ENCODE peak calls at places on chromosomes 3 and 15, in four cellular contexts. T is endothelial cell of umbilical vein, N is SK-N-SH, C is A549. Y is an unnamed sample.

GRCh38 chr3:41985018-41985417 is 23.1 kb upstream of the ULK4 start:
- DNase-seq in T (no peak), N (no peak), C (no peak), Y (no peak)

GRCh38 chr3:59178698-59179097 is 128.9 kb upstream of the CFAP20DC start:
- DNase-seq in T (no peak), N (no peak), C (no peak), Y (no peak)

GRCh38 chr15:52234596-52235541 is 43.7 kb upstream of the GNB5 start:
- DNase-seq in T (no peak), N (no peak), C (no peak), Y (no peak)

GRCh38 chr15:52137432-52138357 is 25.1 kb upstream of the BCL2L10 start:
- DNase-seq in T (no peak), N (no peak), C (no peak), Y (peak; percentile 98)

GRCh38 chr15:66858423-66859207 is 156.6 kb downstream of the SMAD6 start:
- DNase-seq in T (no peak), N (no peak), C (no peak), Y (no peak)

GRCh38 chr3:4647411-4647810 is 154.3 kb downstream of the ITPR1 start:
- DNase-seq in T (no peak), N (no peak), C (no peak), Y (no peak)

GRCh38 chr3:134552776-134553175 is 66.9 kb downstream of the CEP63 start:
- DNase-seq in T (no peak), N (no peak), C (no peak), Y (no peak)

GRCh38 chr15:90004671-90005070 is 3.5 kb downstream of the ZNF710 start:
- DNase-seq in T (peak; percentile 50), N (no peak), C (peak; percentile 67), Y (peak; percentile 88)

GRCh38 chr15:87959080-87959479 is 297.5 kb downstream of the NTRK3 start:
- DNase-seq in T (no peak), N (no peak), C (no peak), Y (peak; percentile 4)

GRCh38 chr15:68339481-68339880 is 61.9 kb downstream of the FEM1B start:
- DNase-seq in T (no peak), N (no peak), C (no peak), Y (no peak)

GRCh38 chr3:58521917-58522680 is 14.9 kb downstream of the ACOX2 start:
- DNase-seq in T (no peak), N (no peak), C (no peak), Y (peak; percentile 46)

GRCh38 chr3:149199474-149199873 is 22.2 kb downstream of the CP start:
- DNase-seq in T (peak; percentile 82), N (no peak), C (no peak), Y (no peak)

GRCh38 chr15:60679256-60679655 is 200.3 kb upstream of the ICE2 start:
- DNase-seq in T (no peak), N (no peak), C (no peak), Y (no peak)

GRCh38 chr3:146180376-146180775 is 19.4 kb upstream of the PLOD2 start:
- DNase-seq in T (no peak), N (no peak), C (no peak), Y (no peak)

GRCh38 chr3:187999821-188000220 is 154.1 kb upstream of the LPP start:
- DNase-seq in T (no peak), N (no peak), C (no peak), Y (no peak)

GRCh38 chr3:155963557-155963956 is 93.1 kb downstream of the GMPS start:
- DNase-seq in T (peak; percentile 6), N (no peak), C (no peak), Y (peak; percentile 8)

GRCh38 chr3:134757549-134758069 is 37.5 kb upstream of the EPHB1 start:
- DNase-seq in T (no peak), N (no peak), C (no peak), Y (no peak)

GRCh38 chr3:64773150-64773549 is 85.3 kb upstream of the ADAMTS9 start:
- DNase-seq in T (no peak), N (no peak), C (no peak), Y (peak; percentile 4)

GRCh38 chr3:11820540-11821041 is 26.1 kb downstream of the TAMM41 start:
- DNase-seq in T (peak; percentile 57), N (no peak), C (peak; percentile 5), Y (no peak)

GRCh38 chr15:80977627-80978036 is 12.0 kb downstream of the MESD start:
- DNase-seq in T (peak; percentile 62), N (peak; percentile 48), C (peak; percentile 73), Y (peak; percentile 62)

GRCh38 chr3:40073310-40074007 is 236.0 kb upstream of the EIF1B start:
- DNase-seq in T (peak; percentile 12), N (no peak), C (no peak), Y (peak; percentile 6)
- TF ChIP-seq CTCF in T (peak; percentile 20), N (peak; percentile 25), C (no peak), Y (peak; percentile 22)

GRCh38 chr3:43726511-43726910 is 35.8 kb downstream of the ABHD5 start:
- DNase-seq in T (no peak), N (no peak), C (no peak), Y (no peak)
- H3K4me3 ChIP-seq in T (no peak overlapping the region), N (no peak overlapping the region), C (no peak overlapping the region), Y (no peak overlapping the region)

GRCh38 chr15:98946301-98947255 is 61.0 kb downstream of the PGPEP1L start:
- DNase-seq in T (peak; percentile 68), N (no peak), C (no peak), Y (no peak)

GRCh38 chr15:98941595-98942255 is 65.9 kb downstream of the PGPEP1L start:
- DNase-seq in T (no peak), N (no peak), C (peak; percentile 71), Y (no peak)

GRCh38 chr15:98942966-98943584 is 64.5 kb downstream of the PGPEP1L start:
- DNase-seq in T (no peak), N (no peak), C (no peak), Y (no peak)

GRCh38 chr15:98939311-98940080 is 68.1 kb downstream of the PGPEP1L start:
- DNase-seq in T (no peak), N (no peak), C (no peak), Y (no peak)

GRCh38 chr15:98943609-98944111 is 63.9 kb downstream of the PGPEP1L start:
- DNase-seq in T (no peak), N (no peak), C (no peak), Y (no peak)
- TF ChIP-seq MAX in T (no peak), N (no peak), C (no peak), Y (no peak)

DNA sequence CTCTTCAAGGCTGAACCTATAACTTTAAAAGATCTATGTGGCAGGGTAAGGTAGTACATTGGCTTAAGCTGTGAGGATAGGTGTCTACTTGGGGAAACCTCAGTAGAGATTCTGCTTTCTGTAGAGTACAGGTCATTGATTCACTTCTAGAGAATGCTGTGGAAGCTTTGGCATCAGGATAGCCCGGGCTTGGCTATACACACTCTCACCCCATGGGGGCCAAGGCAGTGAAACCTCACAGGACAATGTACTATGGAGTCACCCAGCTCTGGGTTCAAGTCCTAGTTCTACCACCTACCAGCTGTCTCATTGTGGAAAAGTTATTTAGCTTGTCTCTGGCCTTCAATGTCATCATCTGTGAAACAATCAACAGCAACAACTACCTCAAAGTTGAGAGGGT is 9.0 kb downstream of the MTFMT start:
- DNase-seq in T (no peak), N (no peak), C (no peak), Y (no peak)
- TF ChIP-seq CTCF in T (no peak), N (no peak), C (no peak), Y (no peak)